ENCODE peak calls at places on chromosomes 7 and 10, in ten cellular contexts. M, I, H, F, Z, C, W, B, R and P are unnamed samples.

GRCh38 chr10:97895915-97896314 is 46.3 kb downstream of the GOLGA7B start:
- DNase-seq in R (no peak), I (no peak), Z (no peak), W (peak), C (no peak), H (no peak), F (no peak), B (no peak), M (no peak), P (no peak)

GRCh38 chr7:26860361-26860760 is 4.0 kb downstream of the SKAP2 start:
- DNase-seq in I (peak), R (peak), C (no peak), B (no peak), M (peak), Z (no peak), F (no peak), H (no peak), W (no peak), P (no peak)

GRCh38 chr7:116628971-116629586 is 42.9 kb upstream of the MET start:
- DNase-seq in F (no peak), W (no peak), C (peak), B (peak), M (peak), I (peak), R (no peak), Z (peak), H (no peak), P (no peak)

GRCh38 chr10:100812978-100813377 is 67.6 kb downstream of the PAX2 start:
- DNase-seq in F (no peak), B (no peak), I (no peak), W (peak), C (no peak), H (no peak), M (peak), Z (no peak), R (no peak), P (no peak)

GRCh38 chr7:55249332-55249731 is 115.8 kb upstream of the LANCL2 start:
- DNase-seq in M (no peak), I (no peak), B (no peak), Z (no peak), W (no peak), H (no peak), R (no peak), F (no peak), C (no peak), P (no peak)

GRCh38 chr7:73970801-73971229 is 57.2 kb upstream of the ELN start:
- DNase-seq in M (no peak), R (no peak), C (peak), W (peak), Z (peak), I (no peak), F (no peak), H (no peak), B (no peak), P (no peak)

GRCh38 chr10:115963848-115964247 is 309.2 kb downstream of the GFRA1 start:
- DNase-seq in W (no peak), C (no peak), H (no peak), Z (no peak), M (no peak), I (no peak), F (no peak), B (no peak), R (no peak), P (no peak)

GRCh38 chr10:33657154-33657900 is 322.9 kb upstream of the NRP1 start:
- DNase-seq in R (peak), I (no peak), H (no peak), C (peak), M (peak), B (no peak), Z (no peak), W (no peak), F (no peak), P (no peak)

GRCh38 chr7:154795014-154795413 is 207.9 kb downstream of the PAXIP1 start:
- DNase-seq in F (no peak), W (no peak), M (no peak), B (no peak), R (no peak), H (no peak), I (no peak), Z (no peak), C (no peak), P (no peak)

GRCh38 chr10:49649936-49650723 is 29.3 kb upstream of the C10orf53 start:
- DNase-seq in W (no peak), F (no peak), H (no peak), M (no peak), B (no peak), Z (peak), C (no peak), R (no peak), I (no peak), P (no peak)

GRCh38 chr10:110456523-110457091 is 41.1 kb upstream of the DUSP5 start:
- DNase-seq in C (no peak), I (no peak), M (peak), F (no peak), W (peak), B (no peak), Z (no peak), R (no peak), H (no peak), P (no peak)

GRCh38 chr10:77553966-77554365 is 83.6 kb downstream of the KCNMA1 start:
- DNase-seq in H (no peak), C (no peak), I (no peak), W (no peak), R (no peak), B (no peak), Z (no peak), F (peak), M (no peak), P (no peak)

GRCh38 chr10:97770265-97770664 is 1.5 kb downstream of the SFRP5 start:
- DNase-seq in W (no peak), I (no peak), Z (no peak), H (no peak), M (no peak), C (no peak), R (no peak), B (no peak), F (no peak), P (no peak)

GRCh38 chr10:28214185-28214584 is 88.7 kb downstream of the MPP7 start:
- DNase-seq in W (no peak), I (no peak), M (no peak), B (no peak), F (no peak), C (no peak), Z (no peak), H (no peak), R (no peak), P (no peak)

GRCh38 chr10:106711313-106711906 is 453.1 kb downstream of the SORCS1 start:
- DNase-seq in R (peak), Z (peak), W (no peak), M (peak), F (peak), I (peak), H (no peak), C (peak), B (peak), P (peak)

GRCh38 chr10:10320981-10321380 is 696.7 kb upstream of the CELF2 start:
- DNase-seq in M (no peak), F (no peak), C (no peak), Z (no peak), H (no peak), B (no peak), R (no peak), W (no peak), I (no peak), P (no peak)

GRCh38 chr7:14691597-14692203 is 210.9 kb downstream of the DGKB start:
- DNase-seq in W (no peak), C (peak), H (peak), Z (peak), R (peak), I (peak), B (peak), F (no peak), M (peak), P (peak)

GRCh38 chr7:96649981-96650380 is 59.7 kb downstream of the SEM1 start:
- DNase-seq in R (no peak), F (no peak), H (no peak), B (no peak), C (no peak), I (no peak), Z (no peak), M (no peak), W (no peak), P (no peak)

GRCh38 chr7:87506243-87507180 is 31.0 kb upstream of the ABCB4 start:
- DNase-seq in R (peak), Z (no peak), B (no peak), W (no peak), M (peak), H (no peak), F (no peak), C (no peak), I (no peak), P (peak)

GRCh38 chr7:17758008-17758407 is 182.3 kb downstream of the SNX13 start:
- DNase-seq in R (no peak), C (no peak), H (no peak), W (no peak), M (no peak), I (no peak), B (no peak), F (no peak), Z (no peak), P (no peak)

GRCh38 chr10:32790483-32790882 is 167.5 kb downstream of the ITGB1 start:
- DNase-seq in H (no peak), Z (no peak), M (no peak), C (no peak), F (no peak), R (no peak), I (no peak), B (no peak), W (no peak), P (no peak)

GRCh38 chr10:13795653-13796555 is 209.1 kb downstream of the PRPF18 start:
- DNase-seq in I (no peak), W (no peak), R (no peak), M (no peak), B (no peak), Z (no peak), H (no peak), C (no peak), F (no peak), P (no peak)

GRCh38 chr10:13699216-13699615 is 112.5 kb downstream of the PRPF18 start:
- DNase-seq in Z (peak), B (no peak), H (peak), R (no peak), M (no peak), I (no peak), W (peak), C (peak), F (no peak), P (no peak)

GRCh38 chr7:105625986-105626385 is 44.7 kb upstream of the EFCAB10 start:
- DNase-seq in H (no peak), C (no peak), I (no peak), B (no peak), W (no peak), M (no peak), R (no peak), F (no peak), Z (no peak), P (no peak)

GRCh38 chr10:117408436-117409384 is 33.5 kb upstream of the PDZD8 start:
- DNase-seq in Z (no peak), C (no peak), I (no peak), F (no peak), R (no peak), H (no peak), M (no peak), W (no peak), B (no peak), P (peak)

GRCh38 chr10:35633006-35633980 is 8.8 kb downstream of the FZD8 start:
- DNase-seq in H (no peak), B (no peak), Z (no peak), C (no peak), M (no peak), I (no peak), F (no peak), R (no peak), W (no peak), P (no peak)

GRCh38 chr7:21367537-21367936 is 60.3 kb upstream of the SP4 start:
- DNase-seq in W (no peak), C (no peak), M (no peak), Z (no peak), B (no peak), R (no peak), I (no peak), F (no peak), H (no peak), P (no peak)

GRCh38 chr7:44149571-44150465 is 8.7 kb upstream of the MYL7 start:
- DNase-seq in B (peak), F (no peak), M (no peak), C (no peak), H (no peak), Z (no peak), W (peak), I (no peak), R (no peak), P (no peak)

GRCh38 chr7:17941171-17941490 is 837 bp upstream of the SNX13 start:
- DNase-seq in B (no peak), C (no peak), W (no peak), R (peak), I (no peak), F (no peak), H (no peak), Z (no peak), M (peak), P (no peak)

GRCh38 chr7:30510124-30511074 is 5.8 kb upstream of the GGCT start:
- DNase-seq in Z (peak), M (peak), W (no peak), F (no peak), B (peak), C (no peak), H (no peak), R (peak), I (peak), P (peak)

GRCh38 chr7:46360811-46361210 is 439.7 kb upstream of the IGFBP3 start:
- DNase-seq in F (no peak), W (no peak), R (no peak), I (no peak), C (peak), M (no peak), B (no peak), Z (no peak), H (no peak), P (no peak)
- TF ChIP-seq POLR2A in F (no peak), W (no peak), R (no peak), I (no peak), C (no peak), M (no peak), B (no peak), Z (no peak), H (no peak), P (no peak)

DNA sequence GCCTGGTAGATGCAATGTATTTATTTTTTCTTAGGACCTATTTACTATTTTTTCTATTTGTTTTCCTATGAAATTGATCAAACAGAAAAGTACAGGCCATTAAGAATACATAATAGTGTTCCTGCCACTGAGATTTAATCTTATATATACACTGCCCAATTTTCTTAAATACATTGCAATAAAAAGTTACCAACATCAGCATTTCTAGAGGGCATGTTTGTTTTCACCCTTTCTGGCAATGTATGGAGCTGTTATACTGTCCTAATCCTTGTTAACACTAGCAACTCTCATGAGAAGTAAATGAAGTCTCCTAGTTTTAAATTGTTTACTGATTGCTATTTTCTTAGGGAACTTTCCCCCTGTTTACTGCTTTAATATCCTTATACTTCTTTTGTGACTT is 359.1 kb upstream of the SEMA3A start:
- DNase-seq in R (no peak), I (no peak), F (no peak), W (no peak), C (no peak), H (no peak), M (no peak), B (no peak), Z (no peak), P (no peak)
- TF ChIP-seq POLR2A in R (no peak), I (no peak), F (no peak), W (no peak), C (no peak), H (no peak), M (no peak), B (no peak), Z (no peak), P (no peak)

GRCh38 chr7:90229728-90230127 is 15.2 kb upstream of the CFAP69 start:
- DNase-seq in M (no peak), C (no peak), B (no peak), Z (no peak), R (no peak), W (no peak), H (no peak), I (no peak), F (no peak), P (no peak)
- TF ChIP-seq POLR2A in M (no peak), C (no peak), B (no peak), Z (no peak), R (no peak), W (no peak), H (no peak), I (peak), F (no peak), P (no peak)

GRCh38 chr10:133235265-133235664 is 2.4 kb upstream of the VENTX start:
- DNase-seq in M (no peak), R (no peak), B (no peak), Z (no peak), I (no peak), H (no peak), F (no peak), W (no peak), C (no peak), P (peak)

GRCh38 chr10:133236411-133237240 is 1.0 kb upstream of the VENTX start:
- DNase-seq in Z (no peak), I (no peak), H (no peak), R (no peak), F (no peak), W (no peak), B (no peak), C (no peak), M (no peak), P (peak)

GRCh38 chr10:133238066-133238804 is 580 bp downstream of the VENTX start:
- DNase-seq in R (no peak), I (no peak), H (no peak), Z (no peak), B (no peak), W (no peak), C (no peak), F (no peak), M (no peak), P (no peak)

GRCh38 chr10:133235891-133236321 is 1.7 kb upstream of the VENTX start:
- DNase-seq in R (no peak), H (no peak), F (no peak), C (no peak), I (no peak), B (no peak), Z (no peak), W (no peak), M (no peak), P (no peak)

DNA sequence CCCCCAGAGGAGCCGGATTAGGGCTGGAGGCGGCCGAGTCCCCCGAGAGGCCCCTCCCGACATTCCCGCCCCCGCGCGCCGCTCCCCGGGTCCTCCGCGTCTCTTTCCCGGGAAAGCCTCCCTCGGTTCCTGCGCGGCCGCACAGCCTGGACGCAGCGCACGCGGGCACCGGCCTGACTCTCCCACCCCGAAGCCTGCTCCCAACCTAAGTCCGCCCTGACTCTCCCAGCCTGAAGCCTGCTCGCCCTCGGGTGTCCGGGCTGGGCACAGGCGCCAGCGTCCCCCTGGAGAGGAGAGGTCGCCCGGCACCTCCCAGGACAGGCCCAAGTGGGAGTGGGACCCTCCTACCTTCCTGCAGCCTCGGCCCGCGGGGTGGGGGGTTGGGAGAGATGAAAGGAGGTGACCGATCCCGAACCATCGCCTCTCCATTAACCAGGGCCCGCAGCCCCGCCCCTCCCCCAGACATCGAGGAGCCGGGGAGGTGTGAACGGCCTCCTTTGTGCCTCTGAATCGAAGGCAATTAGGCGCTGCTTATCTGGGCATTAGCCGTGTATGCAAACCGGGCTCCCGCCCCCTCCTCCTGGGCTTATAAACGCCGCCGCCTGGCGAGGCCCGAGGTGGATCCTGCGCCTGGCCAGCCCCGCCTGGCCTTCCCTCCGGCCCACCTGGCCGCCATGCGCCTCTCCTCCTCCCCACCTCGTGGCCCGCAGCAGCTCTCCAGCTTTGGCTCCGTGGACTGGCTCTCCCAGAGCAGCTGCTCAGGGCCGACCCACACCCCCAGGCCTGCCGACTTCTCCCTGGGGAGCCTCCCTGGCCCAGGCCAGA is at the start of gene VENTX:
- DNase-seq in W (no peak), C (no peak), M (no peak), F (no peak), B (no peak), R (no peak), H (no peak), I (no peak), Z (no peak), P (peak)
- TF ChIP-seq POLR2A in W (no peak), C (no peak), M (no peak), F (no peak), B (no peak), R (no peak), H (no peak), I (no peak), Z (no peak), P (no peak)

DNA sequence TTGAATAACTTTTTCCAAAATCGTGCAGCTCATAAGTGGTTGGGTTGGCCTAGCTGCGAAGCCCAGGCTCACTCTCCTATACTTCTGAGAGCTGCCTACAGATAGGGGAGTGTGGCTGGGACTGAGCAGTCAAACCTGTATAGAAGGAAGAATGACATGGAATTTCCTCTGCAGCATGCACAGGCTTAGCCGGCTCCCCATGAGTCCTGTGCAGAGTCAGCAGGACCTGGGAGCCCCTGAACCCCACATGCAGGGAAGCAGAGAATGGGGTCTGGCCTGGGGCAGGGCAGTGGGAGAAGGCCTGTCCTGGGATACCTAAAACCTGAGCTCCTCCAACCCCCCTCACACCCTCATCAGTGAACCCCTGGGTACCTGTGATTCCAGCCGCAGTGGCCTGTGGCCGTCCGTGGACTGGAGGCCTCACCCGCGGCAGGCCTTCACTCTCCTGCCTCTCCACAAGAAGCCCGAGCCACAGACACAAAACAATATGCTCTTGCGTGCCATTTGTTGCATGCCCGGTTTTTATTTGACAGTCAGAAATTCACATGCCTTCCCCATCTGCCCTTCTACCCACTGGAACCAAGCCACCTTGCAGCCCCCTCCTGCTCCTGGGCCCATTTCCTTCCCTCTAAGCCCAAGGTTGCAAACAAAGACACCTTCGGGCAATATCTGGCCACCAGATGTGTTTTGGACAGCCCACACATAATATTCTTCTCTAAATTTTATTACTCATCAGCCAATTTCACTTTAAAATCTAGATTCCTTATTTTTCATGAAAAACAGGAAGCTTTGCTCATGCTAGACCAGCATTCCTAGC is 18.0 kb upstream of the C10orf105 start:
- DNase-seq in I (no peak), B (no peak), M (no peak), H (no peak), C (no peak), W (no peak), R (no peak), F (no peak), Z (no peak), P (no peak)
- TF ChIP-seq POLR2A in I (no peak), B (no peak), M (no peak), H (no peak), C (no peak), W (no peak), R (no peak), F (no peak), Z (no peak), P (no peak)

GRCh38 chr7:115033917-115034459 is 112.1 kb downstream of the MDFIC start:
- DNase-seq in M (no peak), B (no peak), F (no peak), W (no peak), R (no peak), C (no peak), I (no peak), H (no peak), Z (no peak), P (no peak)
- TF ChIP-seq POLR2A in M (no peak), B (no peak), F (no peak), W (no peak), R (no peak), C (no peak), I (no peak), H (no peak), Z (no peak), P (no peak)